ENCODE peak calls at places on chromosomes 16 and 17, in nine cellular contexts. A, F, V, Z, Y, B, T, W and L are unnamed samples.

GRCh38 chr16:76278086-76278485 is 885 bp downstream of the CNTNAP4 start:
- DNase-seq in A (no peak), F (no peak), V (no peak), Z (no peak), Y (no peak), B (no peak), T (no peak), W (no peak), L (no peak)

GRCh38 chr17:79036609-79037008 is 12.6 kb downstream of the C1QTNF1 start:
- DNase-seq in A (peak; percentile 81), F (no peak), V (peak; percentile 93), Z (peak; percentile 96), Y (no peak), B (no peak), T (no peak), W (peak; percentile 91), L (no peak)

GRCh38 chr17:61470530-61471136 is 18.4 kb downstream of the TBX4 start:
- DNase-seq in A (no peak), F (no peak), V (no peak), Z (no peak), Y (no peak), B (no peak), T (no peak), W (no peak), L (no peak)

GRCh38 chr16:22326771-22327445 is 29.7 kb downstream of the POLR3E start:
- DNase-seq in A (no peak), F (no peak), V (no peak), Z (no peak), Y (no peak), B (no peak), T (no peak), W (no peak), L (no peak)

GRCh38 chr17:82269882-82270500 is 3.5 kb downstream of the CSNK1D start:
- DNase-seq in A (no peak), F (no peak), V (no peak), Z (no peak), Y (no peak), B (peak; percentile 60), T (no peak), W (no peak), L (no peak)

GRCh38 chr16:241866-242265 is 7.2 kb downstream of the FAM234A start:
- DNase-seq in A (no peak), F (no peak), V (no peak), Z (no peak), Y (no peak), B (no peak), T (no peak), W (no peak), L (no peak)

GRCh38 chr16:47150067-47150466 is 6.3 kb upstream of the NETO2 start:
- DNase-seq in A (no peak), F (no peak), V (no peak), Z (no peak), Y (no peak), B (no peak), T (no peak), W (no peak), L (no peak)

GRCh38 chr17:59892251-59892848 is 393 bp downstream of the TUBD1 start:
- DNase-seq in A (no peak), F (no peak), V (no peak), Z (no peak), Y (peak; percentile 37), B (no peak), T (no peak), W (no peak), L (no peak)

GRCh38 chr16:67548265-67549126 is 13.8 kb upstream of the CTCF start:
- DNase-seq in A (peak; percentile 16), F (no peak), V (no peak), Z (no peak), Y (no peak), B (no peak), T (no peak), W (no peak), L (no peak)

GRCh38 chr17:1867307-1867706 is 37.5 kb downstream of the RPA1 start:
- DNase-seq in A (no peak), F (no peak), V (no peak), Z (no peak), Y (no peak), B (no peak), T (no peak), W (no peak), L (no peak)

GRCh38 chr17:1860978-1861377 is 31.2 kb downstream of the RPA1 start:
- DNase-seq in A (no peak), F (no peak), V (no peak), Z (no peak), Y (no peak), B (no peak), T (no peak), W (no peak), L (no peak)

GRCh38 chr17:1861391-1862010 is 31.7 kb downstream of the RPA1 start:
- DNase-seq in A (no peak), F (no peak), V (no peak), Z (no peak), Y (no peak), B (no peak), T (no peak), W (no peak), L (no peak)

GRCh38 chr17:1868090-1868489 is 38.3 kb downstream of the RPA1 start:
- DNase-seq in A (no peak), F (no peak), V (no peak), Z (no peak), Y (no peak), B (no peak), T (no peak), W (no peak), L (no peak)

DNA sequence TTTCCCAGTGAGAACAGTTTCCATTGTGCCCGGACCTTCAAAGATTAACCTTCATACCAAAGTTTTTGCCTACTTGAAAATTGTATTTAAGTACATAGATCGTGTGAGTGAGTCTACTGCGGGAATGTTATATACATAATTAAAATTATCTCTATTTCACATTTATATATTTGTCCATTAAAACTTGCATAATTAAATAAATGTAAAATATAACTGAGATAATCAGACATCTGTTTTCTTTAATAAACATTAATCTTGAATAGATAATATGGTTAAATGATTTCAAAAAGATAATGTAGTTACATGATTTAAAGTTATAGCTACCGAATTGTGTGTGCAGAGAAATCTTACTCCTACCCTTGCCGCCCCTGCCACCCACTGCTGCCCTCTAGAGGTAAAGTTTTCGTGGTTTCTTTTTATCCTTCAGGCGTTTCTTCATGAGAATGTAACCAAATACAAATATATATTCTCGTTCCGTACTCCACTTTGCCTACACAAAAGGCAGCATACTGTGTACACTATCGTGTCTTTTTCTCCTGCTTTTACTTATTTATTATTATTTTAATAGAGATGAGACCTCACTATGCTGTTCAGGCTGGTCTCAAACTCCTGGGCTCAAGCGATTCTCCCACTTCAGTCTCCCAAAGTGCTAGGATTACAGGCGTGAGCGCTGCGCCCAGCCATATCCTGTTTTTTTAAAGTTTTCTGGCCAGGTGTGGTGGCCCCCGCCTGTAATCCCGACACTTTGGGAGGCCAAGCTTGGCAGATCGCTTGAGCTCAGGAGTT is 35.6 kb downstream of the RPA1 start:
- DNase-seq in A (peak; percentile 41), F (peak; percentile 52), V (peak; percentile 61), Z (peak; percentile 59), Y (no peak), B (peak; percentile 46), T (no peak), W (peak; percentile 19), L (peak; percentile 34)
- TF ChIP-seq CTCF in A (peak; percentile 45), F (peak; percentile 47), V (peak; percentile 68), Z (peak; percentile 61), Y (no peak), B (no peak), T (peak; percentile 41), W (peak; percentile 85), L (peak; percentile 62)

GRCh38 chr16:12067714-12068401 is 91.3 kb downstream of the SNX29 start:
- DNase-seq in A (peak; percentile 71), F (peak; percentile 74), V (peak; percentile 80), Z (peak; percentile 91), Y (no peak), B (peak; percentile 72), T (no peak), W (peak; percentile 77), L (peak; percentile 38)
- TF ChIP-seq CTCF in A (peak; percentile 96), F (peak; percentile 92), V (peak; percentile 90), Z (peak; percentile 99), Y (no peak), B (no peak), T (peak; percentile 84), W (peak; percentile 95), L (peak; percentile 97)

DNA sequence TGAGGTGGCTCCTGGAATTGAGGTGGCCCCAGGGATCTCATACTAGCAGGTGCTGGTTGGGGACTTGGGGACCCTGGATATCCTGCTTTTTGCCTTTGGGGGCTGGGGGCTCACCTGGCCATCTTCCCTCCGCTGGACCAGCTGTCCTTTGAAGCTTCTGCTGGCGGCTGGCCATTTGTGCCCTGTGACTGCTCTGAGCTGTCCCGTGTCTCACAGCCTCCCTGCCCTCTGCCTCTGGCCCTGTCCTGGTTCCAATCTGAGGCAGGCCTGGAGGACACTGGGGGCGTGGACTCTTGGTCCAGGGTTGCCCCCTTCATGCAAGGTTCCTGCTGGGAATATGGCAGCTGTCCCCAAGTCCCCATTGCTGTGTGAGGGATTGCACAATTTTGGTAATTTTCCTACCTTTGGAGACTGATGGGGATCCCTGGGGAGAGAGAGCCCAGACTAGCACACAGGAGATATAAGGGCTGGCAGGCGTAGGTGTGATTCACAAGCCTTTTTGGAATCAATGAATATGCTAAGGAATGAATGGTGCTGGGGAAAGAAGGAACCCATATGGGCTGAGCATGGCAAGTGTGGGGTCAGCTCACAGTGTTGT is 19.2 kb downstream of the ADCY7 start:
- DNase-seq in A (no peak), F (no peak), V (no peak), Z (no peak), Y (no peak), B (no peak), T (no peak), W (no peak), L (no peak)
- TF ChIP-seq CTCF in A (no peak), F (no peak), V (no peak), Z (no peak), Y (no peak), B (no peak), T (no peak), W (no peak), L (no peak)

GRCh38 chr16:87058728-87059250 is 258.4 kb downstream of the C16orf95 start:
- DNase-seq in A (no peak), F (no peak), V (no peak), Z (no peak), Y (no peak), B (no peak), T (no peak), W (no peak), L (no peak)

GRCh38 chr16:87057951-87058560 is 259.1 kb downstream of the C16orf95 start:
- DNase-seq in A (no peak), F (no peak), V (no peak), Z (no peak), Y (no peak), B (no peak), T (no peak), W (no peak), L (no peak)

GRCh38 chr16:87062569-87063442 is 254.4 kb downstream of the C16orf95 start:
- DNase-seq in A (peak; percentile 49), F (peak; percentile 85), V (peak; percentile 77), Z (peak; percentile 79), Y (peak; percentile 58), B (peak; percentile 73), T (peak; percentile 73), W (peak; percentile 38), L (peak; percentile 81)

GRCh38 chr16:87061521-87061920 is 255.7 kb downstream of the C16orf95 start:
- DNase-seq in A (no peak), F (no peak), V (no peak), Z (no peak), Y (no peak), B (no peak), T (no peak), W (no peak), L (no peak)

GRCh38 chr16:87060026-87060986 is 256.9 kb downstream of the C16orf95 start:
- DNase-seq in A (peak; percentile 18), F (no peak), V (peak; percentile 46), Z (peak; percentile 71), Y (no peak), B (no peak), T (peak; percentile 64), W (peak; percentile 11), L (no peak)
- TF ChIP-seq CTCF in A (no peak), F (no peak), V (no peak), Z (peak; percentile 39), Y (no peak), B (no peak), T (peak; percentile 61), W (peak; percentile 35), L (no peak)